ENCODE peak calls at places on chromosomes 16 and 17, in six cellular contexts. One of them, this sample, is unnamed.
A peak's percentile ranks its signal among the peaks of the same experiment; 100 is the strongest.

GRCh38 chr16:86865866-86866675 is 287.7 kb downstream of the FOXL1 start:
- DNase-seq in GM23338: no peak
- DNase-seq in lower lobe of right lung: no peak
- DNase-seq in stomach: no peak
- DNase-seq in PC-3: peak; percentile 42
- DNase-seq in right lobe of liver: no peak
- DNase-seq in this sample: peak; percentile 86

GRCh38 chr17:39591958-39592954 is 15.5 kb downstream of the NEUROD2 start:
- DNase-seq in stomach: peak; percentile 44
- DNase-seq in right lobe of liver: no peak
- DNase-seq in PC-3: peak; percentile 67
- DNase-seq in GM23338: peak; percentile 96
- DNase-seq in lower lobe of right lung: no peak
- DNase-seq in this sample: no peak

GRCh38 chr17:49442051-49442450 is 27.4 kb upstream of the PHB1 start:
- DNase-seq in lower lobe of right lung: no peak
- DNase-seq in right lobe of liver: no peak
- DNase-seq in PC-3: no peak
- DNase-seq in GM23338: no peak
- DNase-seq in stomach: no peak
- DNase-seq in this sample: no peak

GRCh38 chr16:56348168-56349085 is 76.9 kb downstream of the AMFR start:
- DNase-seq in right lobe of liver: peak; percentile 49
- DNase-seq in GM23338: no peak
- DNase-seq in PC-3: no peak
- DNase-seq in lower lobe of right lung: peak; percentile 28
- DNase-seq in stomach: no peak
- DNase-seq in this sample: no peak

GRCh38 chr17:78412403-78412802 is 34.0 kb downstream of the PGS1 start:
- DNase-seq in stomach: no peak
- DNase-seq in lower lobe of right lung: no peak
- DNase-seq in GM23338: peak; percentile 54
- DNase-seq in PC-3: peak; percentile 30
- DNase-seq in right lobe of liver: no peak
- DNase-seq in this sample: no peak

GRCh38 chr17:31533546-31534155 is 142.2 kb downstream of the RAB11FIP4 start:
- DNase-seq in right lobe of liver: no peak
- DNase-seq in stomach: peak; percentile 40
- DNase-seq in PC-3: peak; percentile 63
- DNase-seq in GM23338: peak; percentile 82
- DNase-seq in lower lobe of right lung: no peak
- DNase-seq in this sample: no peak

GRCh38 chr17:71902931-71903506 is 217.8 kb upstream of the SOX9 start:
- DNase-seq in PC-3: peak; percentile 31
- DNase-seq in stomach: no peak
- DNase-seq in right lobe of liver: no peak
- DNase-seq in GM23338: no peak
- DNase-seq in lower lobe of right lung: no peak
- DNase-seq in this sample: no peak

GRCh38 chr17:27630607-27631408 is at the start of gene LGALS9:
- DNase-seq in PC-3: peak; percentile 19
- DNase-seq in stomach: peak; percentile 75
- DNase-seq in lower lobe of right lung: no peak
- DNase-seq in GM23338: no peak
- DNase-seq in right lobe of liver: no peak
- DNase-seq in this sample: no peak

GRCh38 chr17:11935734-11936406 is 61.4 kb downstream of the ZNF18 start:
- DNase-seq in lower lobe of right lung: no peak
- DNase-seq in right lobe of liver: no peak
- DNase-seq in stomach: no peak
- DNase-seq in PC-3: peak; percentile 92
- DNase-seq in GM23338: peak; percentile 80
- DNase-seq in this sample: peak; percentile 24

GRCh38 chr17:79993390-79994221 is 42.1 kb downstream of the TBC1D16 start:
- DNase-seq in stomach: peak; percentile 80
- DNase-seq in PC-3: no peak
- DNase-seq in GM23338: peak; percentile 69
- DNase-seq in lower lobe of right lung: peak; percentile 85
- DNase-seq in right lobe of liver: peak; percentile 95
- DNase-seq in this sample: peak; percentile 81

GRCh38 chr17:79992657-79993389 is 42.8 kb downstream of the TBC1D16 start:
- DNase-seq in GM23338: no peak
- DNase-seq in PC-3: no peak
- DNase-seq in stomach: no peak
- DNase-seq in lower lobe of right lung: no peak
- DNase-seq in right lobe of liver: no peak
- DNase-seq in this sample: no peak

GRCh38 chr17:79990704-79991103 is 45.0 kb downstream of the TBC1D16 start:
- DNase-seq in right lobe of liver: peak; percentile 56
- DNase-seq in PC-3: no peak
- DNase-seq in lower lobe of right lung: no peak
- DNase-seq in stomach: no peak
- DNase-seq in GM23338: no peak
- DNase-seq in this sample: no peak

GRCh38 chr17:79991140-79991923 is 44.3 kb downstream of the TBC1D16 start:
- DNase-seq in GM23338: peak; percentile 89
- DNase-seq in stomach: peak; percentile 90
- DNase-seq in PC-3: peak; percentile 92
- DNase-seq in lower lobe of right lung: peak; percentile 90
- DNase-seq in right lobe of liver: peak; percentile 93
- DNase-seq in this sample: peak; percentile 83

GRCh38 chr17:79991924-79992656 is 43.6 kb downstream of the TBC1D16 start:
- DNase-seq in lower lobe of right lung: no peak
- DNase-seq in right lobe of liver: peak; percentile 87
- DNase-seq in PC-3: peak; percentile 67
- DNase-seq in GM23338: peak; percentile 34
- DNase-seq in stomach: peak; percentile 50
- DNase-seq in this sample: peak; percentile 57
- TF ChIP-seq CTCF in lower lobe of right lung: peak; percentile 28
- TF ChIP-seq CTCF in right lobe of liver: no peak
- TF ChIP-seq CTCF in PC-3: no peak
- TF ChIP-seq CTCF in GM23338: peak; percentile 6
- TF ChIP-seq CTCF in stomach: no peak
- TF ChIP-seq CTCF in this sample: peak; percentile 39

GRCh38 chr17:17767497-17768286 is 69.1 kb downstream of the SREBF1 start:
- DNase-seq in stomach: no peak
- DNase-seq in PC-3: no peak
- DNase-seq in right lobe of liver: no peak
- DNase-seq in lower lobe of right lung: no peak
- DNase-seq in GM23338: no peak
- DNase-seq in this sample: no peak

GRCh38 chr17:17769869-17770361 is 66.9 kb downstream of the SREBF1 start:
- DNase-seq in stomach: no peak
- DNase-seq in lower lobe of right lung: no peak
- DNase-seq in GM23338: no peak
- DNase-seq in PC-3: no peak
- DNase-seq in right lobe of liver: no peak
- DNase-seq in this sample: no peak

GRCh38 chr17:17767096-17767470 is 69.7 kb downstream of the SREBF1 start:
- DNase-seq in GM23338: no peak
- DNase-seq in PC-3: no peak
- DNase-seq in right lobe of liver: no peak
- DNase-seq in lower lobe of right lung: no peak
- DNase-seq in stomach: no peak
- DNase-seq in this sample: no peak

GRCh38 chr17:17770371-17771059 is 66.3 kb downstream of the SREBF1 start:
- DNase-seq in GM23338: no peak
- DNase-seq in stomach: no peak
- DNase-seq in lower lobe of right lung: no peak
- DNase-seq in right lobe of liver: no peak
- DNase-seq in PC-3: no peak
- DNase-seq in this sample: no peak

DNA sequence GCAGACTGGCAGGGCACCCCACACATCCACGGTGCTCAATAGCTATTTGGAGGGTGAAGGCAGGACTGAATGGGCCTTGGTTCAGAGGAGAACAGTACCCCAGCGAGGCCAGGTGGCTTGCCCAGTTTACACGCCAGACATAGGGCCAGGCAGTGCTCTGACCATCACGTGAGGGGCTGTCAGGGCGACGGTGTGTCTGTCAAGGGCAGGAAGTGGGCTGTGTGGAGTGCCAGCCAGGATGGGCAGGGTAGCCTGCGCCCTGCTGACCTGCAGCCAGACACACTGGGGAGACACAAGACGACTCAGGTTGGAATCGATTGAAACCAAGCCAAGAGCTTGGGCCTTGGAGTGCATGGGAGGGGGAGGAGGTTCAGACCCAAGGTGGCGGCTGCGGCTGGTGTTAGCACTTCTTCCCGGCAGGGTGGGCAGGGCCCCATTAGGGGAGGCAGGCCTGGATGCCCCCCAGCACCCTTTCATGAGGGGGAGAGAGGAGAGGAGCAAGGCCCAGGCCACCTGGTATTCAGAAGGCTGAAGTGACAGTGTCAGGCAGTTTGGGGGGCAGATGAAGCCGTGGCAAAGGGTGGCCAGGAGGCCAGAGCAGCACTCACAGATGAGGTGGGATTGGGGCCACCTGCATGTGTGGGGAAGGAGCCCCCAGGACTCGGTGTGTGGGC is 68.2 kb downstream of the SREBF1 start:
- DNase-seq in GM23338: no peak
- DNase-seq in stomach: no peak
- DNase-seq in lower lobe of right lung: no peak
- DNase-seq in right lobe of liver: no peak
- DNase-seq in PC-3: no peak
- DNase-seq in this sample: no peak
- H3K4me1 ChIP-seq in GM23338: no peaks in the 10 kb centered on the region
- H3K4me1 ChIP-seq in stomach: peaks cover 77% of the 10 kb centered on the region
- H3K4me1 ChIP-seq in lower lobe of right lung: peaks cover 21% of the 10 kb centered on the region
- H3K4me1 ChIP-seq in right lobe of liver: no peaks in the 10 kb centered on the region
- H3K4me1 ChIP-seq in PC-3: peaks cover 4% of the 10 kb centered on the region
- H3K4me1 ChIP-seq in this sample: peaks cover 79% of the 10 kb centered on the region

GRCh38 chr16:28532940-28533647 is 5.7 kb downstream of the NUPR1 start:
- DNase-seq in stomach: no peak
- DNase-seq in lower lobe of right lung: no peak
- DNase-seq in GM23338: no peak
- DNase-seq in right lobe of liver: no peak
- DNase-seq in PC-3: no peak
- DNase-seq in this sample: no peak

GRCh38 chr16:28538733-28539596 is at the start of gene NUPR1:
- DNase-seq in GM23338: no peak
- DNase-seq in stomach: peak; percentile 95
- DNase-seq in lower lobe of right lung: peak; percentile 89
- DNase-seq in right lobe of liver: peak; percentile 95
- DNase-seq in PC-3: peak; percentile 93
- DNase-seq in this sample: peak; percentile 93

GRCh38 chr16:28534542-28535373 is 4.0 kb downstream of the NUPR1 start:
- DNase-seq in stomach: peak; percentile 47
- DNase-seq in right lobe of liver: peak; percentile 65
- DNase-seq in PC-3: no peak
- DNase-seq in GM23338: no peak
- DNase-seq in lower lobe of right lung: peak; percentile 59
- DNase-seq in this sample: peak; percentile 25

GRCh38 chr16:28537964-28538732 is 626 bp downstream of the NUPR1 start:
- DNase-seq in GM23338: no peak
- DNase-seq in lower lobe of right lung: peak; percentile 55
- DNase-seq in right lobe of liver: no peak
- DNase-seq in PC-3: no peak
- DNase-seq in stomach: peak; percentile 30
- DNase-seq in this sample: no peak

GRCh38 chr16:28537076-28537475 is 1.7 kb downstream of the NUPR1 start:
- DNase-seq in GM23338: no peak
- DNase-seq in lower lobe of right lung: no peak
- DNase-seq in PC-3: no peak
- DNase-seq in stomach: no peak
- DNase-seq in right lobe of liver: no peak
- DNase-seq in this sample: no peak
- H3K4me3 ChIP-seq in GM23338: no peak overlapping the region
- H3K4me3 ChIP-seq in lower lobe of right lung: peak overlapping the region; percentile 73
- H3K4me3 ChIP-seq in PC-3: no peak overlapping the region
- H3K4me3 ChIP-seq in stomach: peak overlapping the region; percentile 46
- H3K4me3 ChIP-seq in right lobe of liver: peak overlapping the region; percentile 79
- H3K4me3 ChIP-seq in this sample: peak overlapping the region; percentile 71

GRCh38 chr17:44355310-44355640 is 8.4 kb downstream of the FAM171A2 start:
- DNase-seq in lower lobe of right lung: no peak
- DNase-seq in PC-3: no peak
- DNase-seq in right lobe of liver: no peak
- DNase-seq in stomach: no peak
- DNase-seq in GM23338: peak; percentile 30
- DNase-seq in this sample: no peak

GRCh38 chr17:44355642-44356099 is 8.0 kb downstream of the FAM171A2 start:
- DNase-seq in right lobe of liver: no peak
- DNase-seq in lower lobe of right lung: no peak
- DNase-seq in PC-3: no peak
- DNase-seq in stomach: no peak
- DNase-seq in GM23338: no peak
- DNase-seq in this sample: no peak

GRCh38 chr17:44356241-44356640 is 7.4 kb downstream of the FAM171A2 start:
- DNase-seq in lower lobe of right lung: no peak
- DNase-seq in GM23338: no peak
- DNase-seq in PC-3: no peak
- DNase-seq in right lobe of liver: no peak
- DNase-seq in stomach: peak; percentile 43
- DNase-seq in this sample: no peak

GRCh38 chr17:44353656-44354331 is 8.7 kb downstream of the GRN start:
- DNase-seq in stomach: peak; percentile 46
- DNase-seq in GM23338: peak; percentile 64
- DNase-seq in right lobe of liver: peak; percentile 50
- DNase-seq in lower lobe of right lung: no peak
- DNase-seq in PC-3: no peak
- DNase-seq in this sample: peak; percentile 48

DNA sequence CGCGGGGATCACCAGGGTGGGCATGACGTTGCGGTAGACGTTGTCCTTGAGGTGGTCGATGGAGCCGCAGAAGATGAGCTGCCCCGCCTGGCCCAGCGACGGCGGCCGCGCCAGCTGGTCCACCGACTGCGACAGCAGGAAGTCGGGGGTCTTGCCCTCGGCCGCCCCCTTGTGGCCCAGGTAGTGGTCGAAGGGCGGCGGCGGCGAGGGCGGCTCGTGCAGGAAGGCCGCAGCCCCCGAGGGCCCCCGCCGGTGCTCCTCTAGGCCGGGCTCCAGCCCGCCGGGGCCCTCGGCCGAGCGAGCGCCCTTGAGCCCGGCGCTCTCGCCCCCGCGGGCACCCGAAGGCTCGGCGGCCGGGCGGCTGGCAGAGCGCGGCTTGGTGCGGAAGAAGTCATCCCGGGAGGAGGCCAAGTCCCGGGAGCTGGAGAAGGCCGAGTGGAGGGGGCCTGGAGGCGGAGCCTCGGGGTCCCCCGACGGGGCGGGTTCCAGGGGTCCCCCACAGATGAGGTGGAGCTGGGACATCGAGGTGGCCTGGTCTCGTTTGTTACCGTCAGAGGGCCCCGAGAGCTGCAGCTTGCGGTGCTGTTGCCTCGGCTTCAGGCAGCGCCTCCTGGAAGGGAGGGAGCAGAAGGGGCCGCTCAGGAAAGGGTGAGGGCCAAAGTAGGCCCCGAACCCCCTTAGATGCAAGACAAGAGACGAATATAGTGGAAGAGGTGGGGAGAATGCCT is 8.9 kb downstream of the FAM171A2 start:
- DNase-seq in GM23338: peak; percentile 89
- DNase-seq in lower lobe of right lung: no peak
- DNase-seq in PC-3: no peak
- DNase-seq in stomach: no peak
- DNase-seq in right lobe of liver: peak; percentile 53
- DNase-seq in this sample: peak; percentile 60
- TF ChIP-seq CTCF in GM23338: peak; percentile 33
- TF ChIP-seq CTCF in lower lobe of right lung: peak; percentile 17
- TF ChIP-seq CTCF in PC-3: no peak
- TF ChIP-seq CTCF in stomach: peak; percentile 12
- TF ChIP-seq CTCF in right lobe of liver: no peak
- TF ChIP-seq CTCF in this sample: peak; percentile 55

This sample was measured in left ventricle myocardium inferior.